ENCODE peak calls at places on chromosomes 5 and 9, in ten cellular contexts. One of them, this sample, is unnamed.

GRCh38 chr5:68699966-68700365 is 393.8 kb upstream of the SLC30A5 start:
- DNase-seq in cardiac muscle cell: no peak
- DNase-seq in OCI-LY7: no peak
- DNase-seq in fibroblast of the conjunctiva: no peak
- DNase-seq in left cardiac atrium: no peak
- DNase-seq in activated CD4-positive, alpha-beta T cell treated with anti-CD3 and anti-CD28 coated beads, Interleukin-2, amount 10 ng/mL, durations not matched to agents 7 days and 5 days: no peak
- DNase-seq in HuH-7: no peak
- DNase-seq in body of pancreas: no peak
- DNase-seq in frontal cortex: no peak
- DNase-seq in putamen: no peak
- DNase-seq in this sample: no peak

GRCh38 chr9:12699529-12699928 is 6.3 kb downstream of the TYRP1 start:
- DNase-seq in OCI-LY7: no peak
- DNase-seq in cardiac muscle cell: peak; percentile 79
- DNase-seq in left cardiac atrium: no peak
- DNase-seq in activated CD4-positive, alpha-beta T cell treated with anti-CD3 and anti-CD28 coated beads, Interleukin-2, amount 10 ng/mL, durations not matched to agents 7 days and 5 days: no peak
- DNase-seq in body of pancreas: no peak
- DNase-seq in frontal cortex: no peak
- DNase-seq in fibroblast of the conjunctiva: no peak
- DNase-seq in HuH-7: no peak
- DNase-seq in putamen: no peak
- DNase-seq in this sample: no peak

GRCh38 chr5:109928046-109928445 is 238.3 kb downstream of the MAN2A1 start:
- DNase-seq in HuH-7: no peak
- DNase-seq in OCI-LY7: no peak
- DNase-seq in body of pancreas: no peak
- DNase-seq in cardiac muscle cell: no peak
- DNase-seq in fibroblast of the conjunctiva: no peak
- DNase-seq in frontal cortex: no peak
- DNase-seq in putamen: no peak
- DNase-seq in left cardiac atrium: no peak
- DNase-seq in activated CD4-positive, alpha-beta T cell treated with anti-CD3 and anti-CD28 coated beads, Interleukin-2, amount 10 ng/mL, durations not matched to agents 7 days and 5 days: no peak
- DNase-seq in this sample: no peak

GRCh38 chr5:172692981-172693380 is 51.9 kb downstream of the NEURL1B start:
- DNase-seq in left cardiac atrium: no peak
- DNase-seq in HuH-7: no peak
- DNase-seq in OCI-LY7: no peak
- DNase-seq in cardiac muscle cell: peak; percentile 78
- DNase-seq in frontal cortex: no peak
- DNase-seq in activated CD4-positive, alpha-beta T cell treated with anti-CD3 and anti-CD28 coated beads, Interleukin-2, amount 10 ng/mL, durations not matched to agents 7 days and 5 days: no peak
- DNase-seq in fibroblast of the conjunctiva: no peak
- DNase-seq in putamen: no peak
- DNase-seq in body of pancreas: no peak
- DNase-seq in this sample: no peak

GRCh38 chr9:126989847-126990821 is 75.6 kb downstream of the RALGPS1 start:
- DNase-seq in OCI-LY7: no peak
- DNase-seq in left cardiac atrium: peak; percentile 64
- DNase-seq in frontal cortex: no peak
- DNase-seq in cardiac muscle cell: peak; percentile 39
- DNase-seq in HuH-7: peak; percentile 27
- DNase-seq in fibroblast of the conjunctiva: peak; percentile 8
- DNase-seq in body of pancreas: peak; percentile 63
- DNase-seq in activated CD4-positive, alpha-beta T cell treated with anti-CD3 and anti-CD28 coated beads, Interleukin-2, amount 10 ng/mL, durations not matched to agents 7 days and 5 days: no peak
- DNase-seq in putamen: no peak
- DNase-seq in this sample: peak; percentile 67

GRCh38 chr9:14910178-14910805 is at the start of gene FREM1:
- DNase-seq in OCI-LY7: no peak
- DNase-seq in putamen: no peak
- DNase-seq in cardiac muscle cell: peak; percentile 67
- DNase-seq in fibroblast of the conjunctiva: peak; percentile 20
- DNase-seq in body of pancreas: peak; percentile 22
- DNase-seq in frontal cortex: no peak
- DNase-seq in HuH-7: peak; percentile 4
- DNase-seq in left cardiac atrium: peak; percentile 44
- DNase-seq in activated CD4-positive, alpha-beta T cell treated with anti-CD3 and anti-CD28 coated beads, Interleukin-2, amount 10 ng/mL, durations not matched to agents 7 days and 5 days: no peak
- DNase-seq in this sample: no peak

GRCh38 chr5:17094830-17095229 is 122.6 kb upstream of the BASP1 start:
- DNase-seq in HuH-7: no peak
- DNase-seq in putamen: peak; percentile 23
- DNase-seq in cardiac muscle cell: no peak
- DNase-seq in frontal cortex: no peak
- DNase-seq in activated CD4-positive, alpha-beta T cell treated with anti-CD3 and anti-CD28 coated beads, Interleukin-2, amount 10 ng/mL, durations not matched to agents 7 days and 5 days: no peak
- DNase-seq in fibroblast of the conjunctiva: peak; percentile 47
- DNase-seq in left cardiac atrium: no peak
- DNase-seq in body of pancreas: no peak
- DNase-seq in OCI-LY7: no peak
- DNase-seq in this sample: no peak

GRCh38 chr9:14924821-14925220 is 14.6 kb upstream of the FREM1 start:
- DNase-seq in body of pancreas: no peak
- DNase-seq in frontal cortex: no peak
- DNase-seq in putamen: no peak
- DNase-seq in OCI-LY7: no peak
- DNase-seq in fibroblast of the conjunctiva: peak; percentile 86
- DNase-seq in left cardiac atrium: no peak
- DNase-seq in HuH-7: no peak
- DNase-seq in activated CD4-positive, alpha-beta T cell treated with anti-CD3 and anti-CD28 coated beads, Interleukin-2, amount 10 ng/mL, durations not matched to agents 7 days and 5 days: no peak
- DNase-seq in cardiac muscle cell: peak; percentile 93
- DNase-seq in this sample: no peak

GRCh38 chr5:27038476-27038875 is at the start of gene CDH9:
- DNase-seq in left cardiac atrium: no peak
- DNase-seq in frontal cortex: no peak
- DNase-seq in fibroblast of the conjunctiva: no peak
- DNase-seq in putamen: peak; percentile 72
- DNase-seq in body of pancreas: no peak
- DNase-seq in activated CD4-positive, alpha-beta T cell treated with anti-CD3 and anti-CD28 coated beads, Interleukin-2, amount 10 ng/mL, durations not matched to agents 7 days and 5 days: no peak
- DNase-seq in cardiac muscle cell: peak; percentile 6
- DNase-seq in HuH-7: no peak
- DNase-seq in OCI-LY7: no peak
- DNase-seq in this sample: no peak